ENCODE peak calls at places on chromosomes 12 and 14, in five cellular contexts. N is H1, F is PC-3, S is hepatocyte, E is cardiac muscle cell. X is an unnamed sample.

GRCh38 chr12:123996581-123996980 is 23.6 kb downstream of the ZNF664 start:
- DNase-seq in E (no peak), F (no peak), N (no peak), S (no peak), X (no peak)

GRCh38 chr12:105933671-105934665 is 204.8 kb downstream of the NUAK1 start:
- DNase-seq in S (peak), N (no peak), F (peak), E (peak), X (no peak)

GRCh38 chr12:91896725-91897515 is 248.7 kb downstream of the BTG1 start:
- DNase-seq in S (no peak), N (no peak), E (peak), F (no peak), X (peak)

GRCh38 chr12:120261951-120262851 is 3.3 kb downstream of the PXN start:
- DNase-seq in E (no peak), N (no peak), S (no peak), F (peak), X (no peak)

GRCh38 chr12:89927226-89927698 is 218.6 kb upstream of the ATP2B1 start:
- DNase-seq in E (no peak), N (no peak), F (no peak), S (no peak), X (no peak)

GRCh38 chr12:92621833-92622232 is 81.0 kb upstream of the PLEKHG7 start:
- DNase-seq in F (peak), S (no peak), N (no peak), E (no peak), X (no peak)

GRCh38 chr12:47995976-47996375 is 8.3 kb downstream of the COL2A1 start:
- DNase-seq in S (peak), N (no peak), F (peak), E (peak), X (no peak)

GRCh38 chr12:130041983-130042812 is 120.1 kb upstream of the FZD10 start:
- DNase-seq in N (no peak), F (no peak), E (no peak), S (peak), X (no peak)

GRCh38 chr14:26056232-26056631 is 541.6 kb downstream of the NOVA1 start:
- DNase-seq in F (no peak), N (no peak), E (no peak), S (no peak), X (no peak)

GRCh38 chr14:56687123-56687522 is 107.5 kb downstream of the TMEM260 start:
- DNase-seq in N (no peak), S (no peak), F (peak), E (no peak), X (no peak)

GRCh38 chr12:111041091-111041490 is 120.7 kb upstream of the MYL2 start:
- DNase-seq in F (no peak), S (no peak), N (no peak), E (no peak), X (no peak)

DNA sequence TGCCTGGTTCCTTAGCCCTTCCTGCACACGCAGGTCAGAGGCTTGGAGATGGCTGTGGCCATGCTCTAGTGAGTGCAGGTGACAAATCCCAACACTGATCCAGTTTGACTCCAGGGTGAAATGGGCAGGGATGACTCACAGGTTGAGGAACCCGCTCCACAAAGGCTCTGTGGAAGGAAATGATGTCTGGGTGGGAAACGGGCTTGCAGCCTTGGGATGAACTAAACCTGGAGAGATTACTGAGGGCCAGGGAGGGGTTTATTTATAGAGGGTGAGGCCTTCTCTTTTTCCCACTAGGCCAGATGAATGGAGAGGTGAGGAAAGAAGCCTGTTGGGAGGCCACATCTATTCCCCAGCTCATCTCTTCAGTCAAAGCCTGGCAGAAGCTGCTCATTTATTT is 29.3 kb upstream of the EMP1 start:
- DNase-seq in E (no peak), S (peak), N (no peak), F (peak), X (no peak)
- H3K27ac ChIP-seq in E (no peak), S (no peak), N (no peak), F (peak), X (no peak)

GRCh38 chr14:68085742-68086141 is 266.2 kb downstream of the RAD51B start:
- DNase-seq in S (no peak), N (no peak), F (no peak), E (no peak), X (no peak)

GRCh38 chr14:68088463-68088862 is 268.9 kb downstream of the RAD51B start:
- DNase-seq in E (peak), F (no peak), N (no peak), S (no peak), X (no peak)

GRCh38 chr14:68094158-68094557 is 274.6 kb downstream of the RAD51B start:
- DNase-seq in E (no peak), S (no peak), N (no peak), F (peak), X (no peak)

GRCh38 chr14:68084256-68084655 is 264.7 kb downstream of the RAD51B start:
- DNase-seq in N (no peak), E (peak), S (no peak), F (peak), X (no peak)

DNA sequence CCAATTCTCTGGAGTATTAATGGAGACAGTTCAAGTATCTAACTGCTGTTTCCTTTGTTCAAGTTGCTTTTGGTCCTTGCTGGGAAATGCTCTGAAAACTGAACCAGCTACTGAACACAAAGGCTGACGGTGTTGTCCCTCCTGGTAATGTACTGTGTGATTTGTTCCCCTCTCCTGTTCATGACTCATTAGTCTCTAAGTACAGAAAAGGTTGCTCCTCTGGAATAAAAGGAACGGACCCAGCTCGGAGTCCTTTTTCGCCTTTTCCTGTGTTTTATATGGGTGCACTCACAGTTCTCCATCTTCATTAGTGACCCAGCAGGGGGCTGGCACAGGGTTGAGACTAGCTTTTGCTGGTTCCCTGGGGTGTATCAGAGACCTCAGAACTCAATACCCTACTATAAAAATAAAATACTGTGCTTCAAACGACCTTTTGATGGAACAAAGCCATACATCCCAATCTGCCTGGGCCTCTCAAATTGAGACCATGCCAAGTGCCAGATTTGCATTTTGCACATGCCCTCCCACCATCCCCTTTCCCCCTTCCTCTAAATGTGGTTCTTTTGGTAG is 269.7 kb downstream of the RAD51B start:
- DNase-seq in S (no peak), E (peak), N (no peak), F (no peak), X (no peak)
- H3K4me3 ChIP-seq in S (no peak), E (no peak), N (no peak), F (no peak), X (no peak)

GRCh38 chr14:89540009-89540829 is 123.2 kb upstream of the FOXN3 start:
- DNase-seq in F (peak), S (no peak), N (no peak), E (peak), X (no peak)
- H3K27ac ChIP-seq in F (peak), S (peak), N (peak), E (no peak), X (no peak)

GRCh38 chr12:55829967-55830600 is 697 bp upstream of the DNAJC14 start:
- DNase-seq in N (no peak), E (no peak), F (peak), S (peak), X (peak)

GRCh38 chr12:55827806-55828205 is 1.6 kb downstream of the DNAJC14 start:
- DNase-seq in S (no peak), E (no peak), N (no peak), F (no peak), X (no peak)

GRCh38 chr12:55830601-55831406 is 1.4 kb upstream of the DNAJC14 start:
- DNase-seq in F (no peak), E (peak), N (no peak), S (peak), X (no peak)

GRCh38 chr12:55831407-55831880 is 2.1 kb upstream of the DNAJC14 start:
- DNase-seq in F (no peak), E (no peak), N (no peak), S (no peak), X (no peak)

DNA sequence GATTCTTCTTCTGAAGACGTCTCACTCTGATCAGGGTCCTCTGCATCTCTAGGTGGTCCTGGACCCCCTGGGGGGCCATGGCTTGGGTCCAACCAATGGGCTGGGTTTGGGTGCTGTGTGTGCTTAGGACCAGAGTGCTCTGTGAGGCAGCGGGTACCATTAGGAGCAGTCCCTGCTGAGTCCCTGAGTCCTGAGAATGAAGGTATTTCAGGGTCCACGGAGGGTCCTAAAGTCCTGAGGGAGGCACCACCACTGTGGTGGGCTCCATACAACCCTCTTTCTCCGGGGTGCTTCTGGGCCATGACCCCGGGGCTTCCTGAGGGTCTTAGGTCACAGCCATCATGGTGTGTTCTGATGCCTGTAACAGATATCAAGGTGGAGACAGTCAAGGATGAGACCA is 1.0 kb downstream of the DNAJC14 start:
- DNase-seq in E (no peak), F (no peak), N (no peak), S (no peak), X (no peak)
- H3K4me3 ChIP-seq in E (no peak), F (peak), N (peak), S (peak), X (peak)

GRCh38 chr12:50240096-50240791 is 43.1 kb downstream of the LIMA1 start:
- DNase-seq in F (no peak), N (no peak), S (no peak), E (no peak), X (no peak)
- H3K27ac ChIP-seq in F (peak), N (no peak), S (peak), E (no peak), X (peak)

X was measured in ascending aorta.